ENCODE peak calls at places on chromosome 4, in six cellular contexts. Y, L, I, P, S and V are unnamed samples.

GRCh38 chr4:56311299-56311975 is 75.9 kb downstream of the AASDH start:
- DNase-seq in Y (no peak), S (no peak), P (no peak), I (no peak), L (no peak), V (no peak)

GRCh38 chr4:36426741-36427140 is 145.3 kb downstream of the DTHD1 start:
- DNase-seq in P (no peak), I (no peak), Y (no peak), L (no peak), S (no peak), V (no peak)

GRCh38 chr4:13980317-13980716 is 352.8 kb upstream of the BOD1L1 start:
- DNase-seq in L (peak; percentile 80), Y (no peak), P (peak; percentile 99), S (no peak), I (no peak), V (no peak)

GRCh38 chr4:112282860-112283667 is 2.6 kb downstream of the TIFA start:
- DNase-seq in P (no peak), Y (peak; percentile 58), I (no peak), L (no peak), S (no peak), V (no peak)

GRCh38 chr4:152723236-152723635 is 43.4 kb upstream of the TMEM154 start:
- DNase-seq in S (no peak), L (no peak), Y (no peak), P (no peak), I (no peak), V (no peak)

GRCh38 chr4:1728061-1728980 is 7.0 kb downstream of the TACC3 start:
- DNase-seq in L (no peak), I (no peak), Y (no peak), S (no peak), P (no peak), V (no peak)

GRCh38 chr4:157674699-157675098 is 454.2 kb downstream of the GRIA2 start:
- DNase-seq in P (no peak), I (no peak), S (no peak), L (no peak), Y (no peak), V (no peak)

GRCh38 chr4:141464366-141464765 is 172.0 kb upstream of the IL15 start:
- DNase-seq in L (no peak), P (no peak), I (no peak), Y (no peak), S (no peak), V (no peak)

GRCh38 chr4:177267911-177268310 is 41.8 kb upstream of the NEIL3 start:
- DNase-seq in L (no peak), S (no peak), I (peak; percentile 18), Y (no peak), P (no peak), V (no peak)

GRCh38 chr4:174260099-174260498 is 23.4 kb downstream of the FBXO8 start:
- DNase-seq in S (no peak), Y (no peak), I (no peak), P (peak; percentile 88), L (peak; percentile 91), V (no peak)

GRCh38 chr4:85151786-85152185 is 185.3 kb upstream of the WDFY3 start:
- DNase-seq in I (no peak), L (no peak), Y (no peak), S (no peak), P (no peak), V (no peak)

GRCh38 chr4:37453004-37453360 is 208.4 kb downstream of the NWD2 start:
- DNase-seq in S (peak; percentile 69), I (no peak), L (peak; percentile 78), Y (peak; percentile 82), P (peak; percentile 67), V (no peak)

GRCh38 chr4:121339824-121340223 is 41.0 kb downstream of the QRFPR start:
- DNase-seq in Y (no peak), I (no peak), L (no peak), S (no peak), P (no peak), V (no peak)

GRCh38 chr4:141962486-141962885 is 326.1 kb downstream of the IL15 start:
- DNase-seq in Y (no peak), L (no peak), I (no peak), S (no peak), P (no peak), V (no peak)

GRCh38 chr4:118997601-118998000 is 108.9 kb downstream of the SYNPO2 start:
- DNase-seq in Y (no peak), P (peak; percentile 5), L (no peak), S (peak; percentile 16), I (no peak), V (no peak)

GRCh38 chr4:186265683-186266648 is at the start of gene F11:
- DNase-seq in S (no peak), P (no peak), L (no peak), Y (no peak), I (no peak), V (no peak)

GRCh38 chr4:8322794-8323704 is 53.5 kb downstream of the HTRA3 start:
- DNase-seq in I (no peak), P (no peak), L (no peak), S (no peak), Y (no peak), V (no peak)

GRCh38 chr4:128332086-128332485 is 44.5 kb upstream of the PGRMC2 start:
- DNase-seq in S (no peak), P (no peak), I (no peak), Y (no peak), L (no peak), V (no peak)

GRCh38 chr4:36758312-36758690 is 476.9 kb downstream of the DTHD1 start:
- DNase-seq in P (no peak), Y (no peak), L (no peak), I (no peak), S (peak; percentile 19), V (no peak)

GRCh38 chr4:81786063-81786763 is 314.5 kb upstream of the RASGEF1B start:
- DNase-seq in I (no peak), P (peak; percentile 2), S (no peak), Y (no peak), L (peak; percentile 77), V (peak; percentile 8)

GRCh38 chr4:22962186-22962786 is 269.5 kb downstream of the GBA3 start:
- DNase-seq in I (peak; percentile 2), S (peak; percentile 10), L (peak; percentile 30), Y (no peak), P (peak; percentile 6), V (no peak)

GRCh38 chr4:89316931-89317366 is 9.3 kb upstream of the GPRIN3 start:
- DNase-seq in Y (peak; percentile 76), P (peak; percentile 41), I (no peak), L (peak; percentile 66), S (peak; percentile 47), V (no peak)

GRCh38 chr4:74539043-74539790 is 94.3 kb downstream of the AREG start:
- DNase-seq in I (no peak), L (peak; percentile 69), S (no peak), P (peak; percentile 80), Y (no peak), V (no peak)

GRCh38 chr4:6728320-6729029 is 12.5 kb downstream of the BLOC1S4 start:
- DNase-seq in Y (no peak), I (no peak), L (no peak), S (no peak), P (no peak), V (no peak)